ENCODE peak calls at places on chromosomes 5 and 9, in ten cellular contexts. V, N, R, O, H, Q, Z, M, L and F are unnamed samples.
A peak's percentile ranks its signal among the peaks of the same experiment; 100 is the strongest.

GRCh38 chr9:92631452-92632211 is 38.3 kb downstream of the IPPK start:
- DNase-seq in R (no peak), O (no peak), N (no peak), V (peak; percentile 12), H (peak; percentile 21), M (no peak), Z (peak; percentile 74), Q (no peak), L (no peak), F (no peak)

GRCh38 chr5:54985301-54986268 is at the start of gene ESM1:
- DNase-seq in V (no peak), Z (peak; percentile 84), Q (no peak), L (no peak), N (no peak), R (no peak), H (no peak), O (no peak), M (no peak), F (no peak)

GRCh38 chr5:35902032-35902681 is 36.3 kb downstream of the CAPSL start:
- DNase-seq in R (no peak), M (no peak), N (no peak), V (no peak), O (no peak), Z (no peak), L (no peak), H (no peak), Q (no peak), F (no peak)

GRCh38 chr9:131813116-131813515 is 73.2 kb upstream of the RAPGEF1 start:
- DNase-seq in Z (no peak), O (no peak), R (no peak), N (no peak), V (no peak), L (no peak), Q (no peak), H (no peak), M (no peak), F (no peak)

GRCh38 chr5:137693951-137694721 is 41.8 kb downstream of the KLHL3 start:
- DNase-seq in O (no peak), M (no peak), N (no peak), R (no peak), H (no peak), Q (no peak), V (no peak), L (no peak), Z (no peak), F (no peak)

GRCh38 chr5:73783823-73784222 is 157.8 kb downstream of the ARHGEF28 start:
- DNase-seq in Q (no peak), L (no peak), Z (no peak), O (no peak), R (no peak), V (no peak), M (peak; percentile 26), N (no peak), H (no peak), F (no peak)

GRCh38 chr5:112077180-112077579 is 320.2 kb upstream of the NREP start:
- DNase-seq in L (no peak), N (no peak), V (no peak), R (no peak), O (no peak), Z (no peak), H (no peak), M (no peak), Q (no peak), F (no peak)

GRCh38 chr5:76264681-76265080 is 138.4 kb upstream of the IQGAP2 start:
- DNase-seq in R (no peak), H (no peak), V (no peak), Q (no peak), M (no peak), O (no peak), N (no peak), L (no peak), Z (no peak), F (no peak)

GRCh38 chr9:109319631-109320233 is 1.1 kb downstream of the EPB41L4B start:
- DNase-seq in N (peak; percentile 44), M (no peak), R (no peak), L (no peak), V (peak; percentile 66), H (no peak), Z (no peak), Q (no peak), O (no peak), F (peak; percentile 28)

GRCh38 chr9:22740781-22741180 is 294.2 kb downstream of the DMRTA1 start:
- DNase-seq in Q (no peak), Z (no peak), L (no peak), N (no peak), M (no peak), H (no peak), R (no peak), O (no peak), V (no peak), F (no peak)

GRCh38 chr5:67350600-67351315 is 154.2 kb upstream of the CD180 start:
- DNase-seq in H (peak; percentile 54), M (no peak), O (no peak), R (no peak), V (no peak), N (no peak), L (no peak), Q (no peak), Z (no peak), F (peak; percentile 22)

GRCh38 chr9:5845147-5845531 is 12.2 kb upstream of the ERMP1 start:
- DNase-seq in N (no peak), M (no peak), V (no peak), L (no peak), Q (no peak), R (no peak), O (no peak), H (no peak), Z (no peak), F (no peak)

GRCh38 chr9:2493106-2493505 is 128.5 kb upstream of the VLDLR start:
- DNase-seq in Q (no peak), R (no peak), N (no peak), O (no peak), V (peak; percentile 41), H (peak; percentile 64), M (no peak), L (no peak), Z (no peak), F (no peak)

GRCh38 chr5:2867373-2867933 is 116.0 kb upstream of the IRX2 start:
- DNase-seq in M (no peak), Q (no peak), R (no peak), H (no peak), N (no peak), V (no peak), Z (peak; percentile 42), L (no peak), O (no peak), F (no peak)

GRCh38 chr5:1183424-1184162 is 17.8 kb upstream of the SLC6A19 start:
- DNase-seq in R (no peak), O (no peak), Z (no peak), V (no peak), M (no peak), Q (no peak), H (no peak), N (no peak), L (no peak), F (no peak)

GRCh38 chr9:698276-698675 is 143.2 kb upstream of the DMRT1 start:
- DNase-seq in L (no peak), R (no peak), O (no peak), N (no peak), H (no peak), M (no peak), Q (no peak), Z (no peak), V (no peak), F (no peak)

GRCh38 chr9:698937-699336 is 142.6 kb upstream of the DMRT1 start:
- DNase-seq in R (no peak), O (no peak), V (no peak), L (no peak), Z (no peak), Q (no peak), M (no peak), N (no peak), H (no peak), F (no peak)

GRCh38 chr9:695252-695651 is 146.2 kb upstream of the DMRT1 start:
- DNase-seq in M (no peak), Z (no peak), Q (no peak), H (no peak), R (no peak), N (no peak), L (no peak), V (no peak), O (no peak), F (no peak)

GRCh38 chr9:694499-695154 is 146.9 kb upstream of the DMRT1 start:
- DNase-seq in N (no peak), Q (no peak), M (no peak), V (no peak), Z (no peak), O (no peak), H (no peak), R (peak; percentile 34), L (no peak), F (no peak)

GRCh38 chr9:696332-697090 is 145.0 kb upstream of the DMRT1 start:
- DNase-seq in O (no peak), Q (no peak), R (peak; percentile 33), L (no peak), M (peak; percentile 44), Z (no peak), N (no peak), V (no peak), H (peak; percentile 88), F (no peak)
- TF ChIP-seq CTCF in O (no peak), Q (no peak), R (no peak), L (no peak), M (peak; percentile 12), Z (peak; percentile 18), N (no peak), V (no peak), H (peak; percentile 11), F (no peak)

GRCh38 chr5:34656700-34657549 is 797 bp downstream of the RAI14 start:
- DNase-seq in H (peak; percentile 71), V (peak; percentile 56), Q (no peak), L (peak; percentile 61), Z (no peak), N (peak; percentile 27), M (no peak), O (peak; percentile 65), R (peak; percentile 21), F (peak; percentile 13)
- TF ChIP-seq EP300 in H (no peak), V (no peak), Q (no peak), L (no peak), Z (no peak), N (no peak), M (no peak), O (no peak), R (no peak), F (no peak)

GRCh38 chr9:6901179-6901578 is 143.4 kb downstream of the KDM4C start:
- DNase-seq in O (no peak), H (no peak), Z (no peak), M (peak; percentile 35), V (no peak), Q (no peak), N (no peak), L (peak; percentile 32), R (no peak), F (no peak)
- TF ChIP-seq POLR2A in O (no peak), H (no peak), Z (no peak), M (no peak), V (no peak), Q (no peak), N (no peak), L (no peak), R (no peak), F (no peak)

DNA sequence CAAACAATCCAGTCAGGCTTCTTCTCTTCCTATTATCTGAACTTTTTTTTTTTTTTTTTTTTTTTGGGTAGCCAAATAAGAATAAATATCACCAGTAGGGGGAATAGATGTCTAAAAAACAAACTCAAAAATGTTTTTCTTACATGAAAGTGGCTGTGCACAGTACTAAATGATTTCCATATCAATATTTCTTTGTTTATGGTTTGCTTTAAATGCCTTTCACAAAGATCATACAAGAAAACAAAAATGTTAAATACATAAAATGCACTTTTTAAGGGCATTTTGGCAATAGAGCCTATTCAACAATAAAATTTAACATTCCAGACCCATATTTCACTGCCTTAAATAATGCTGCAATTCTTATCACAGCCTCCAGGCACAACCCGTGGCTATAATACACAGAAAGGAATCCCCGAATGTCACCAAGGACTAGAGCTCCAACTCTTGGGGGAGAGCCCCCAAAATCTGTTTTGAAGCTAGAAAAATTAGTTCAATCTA is 91.1 kb upstream of the TBCA start:
- DNase-seq in L (peak; percentile 12), Q (no peak), R (peak; percentile 46), M (no peak), V (no peak), H (no peak), N (no peak), O (no peak), Z (no peak), F (no peak)
- TF ChIP-seq CTCF in L (peak; percentile 15), Q (peak; percentile 5), R (peak; percentile 41), M (no peak), V (no peak), H (no peak), N (no peak), O (no peak), Z (no peak), F (peak; percentile 11)